ENCODE peak calls at places on chromosomes 4 and X, in ten cellular contexts. S, B, U, J, M, W, X, I, N and T are unnamed samples.

GRCh38 chr4:35539404-35540055 is 704.8 kb downstream of the ARAP2 start:
- DNase-seq in S (no peak), B (no peak), U (no peak), J (no peak), M (no peak), W (no peak), X (no peak), I (no peak), N (no peak), T (no peak)

GRCh38 chrX:54447461-54447860 is 7.3 kb downstream of the TSR2 start:
- DNase-seq in S (no peak), B (no peak), U (no peak), J (no peak), M (no peak), W (no peak), X (no peak), I (no peak), N (no peak), T (no peak)

GRCh38 chrX:70444326-70445196 is at the start of gene DLG3:
- DNase-seq in S (no peak), B (no peak), U (no peak), J (no peak), M (no peak), W (no peak), X (no peak), I (no peak), N (no peak), T (no peak)

GRCh38 chrX:74426615-74427014 is 5.3 kb downstream of the SLC16A2 start:
- DNase-seq in S (no peak), B (no peak), U (no peak), J (no peak), M (no peak), W (no peak), X (no peak), I (no peak), N (no peak), T (no peak)

GRCh38 chr4:1050486-1051213 is 39.2 kb downstream of the FGFRL1 start:
- DNase-seq in S (no peak), B (peak; percentile 7), U (no peak), J (peak; percentile 25), M (no peak), W (no peak), X (peak; percentile 11), I (no peak), N (no peak), T (no peak)

GRCh38 chr4:10639100-10639499 is 45.5 kb downstream of the CLNK start:
- DNase-seq in S (no peak), B (no peak), U (no peak), J (no peak), M (no peak), W (peak; percentile 24), X (no peak), I (no peak), N (no peak), T (no peak)

GRCh38 chr4:26081795-26082498 is 167.9 kb downstream of the SMIM20 start:
- DNase-seq in S (no peak), B (no peak), U (no peak), J (no peak), M (no peak), W (no peak), X (no peak), I (no peak), N (no peak), T (no peak)

GRCh38 chr4:88759039-88759631 is 61.5 kb upstream of the NAP1L5 start:
- DNase-seq in S (no peak), B (no peak), U (no peak), J (no peak), M (no peak), W (peak; percentile 27), X (no peak), I (no peak), N (no peak), T (no peak)

GRCh38 chrX:68721991-68722860 is 74.8 kb downstream of the STARD8 start:
- DNase-seq in S (no peak), B (no peak), U (no peak), J (peak; percentile 17), M (no peak), W (no peak), X (no peak), I (no peak), N (no peak), T (no peak)

GRCh38 chr4:107279729-107280128 is 243.6 kb upstream of the DKK2 start:
- DNase-seq in S (no peak), B (no peak), U (no peak), J (no peak), M (no peak), W (peak; percentile 19), X (no peak), I (no peak), N (no peak), T (no peak)

GRCh38 chr4:152697284-152698011 is 17.7 kb upstream of the TMEM154 start:
- DNase-seq in S (no peak), B (no peak), U (no peak), J (no peak), M (no peak), W (no peak), X (no peak), I (no peak), N (no peak), T (no peak)

GRCh38 chrX:1261285-1261684 is 7.3 kb upstream of the CSF2RA start:
- DNase-seq in S (no peak), B (no peak), U (no peak), J (no peak), M (no peak), W (no peak), X (no peak), I (no peak), N (no peak), T (no peak)

GRCh38 chr4:89898304-89898716 is 3.7 kb downstream of the MMRN1 start:
- DNase-seq in S (no peak), B (no peak), U (no peak), J (peak; percentile 76), M (no peak), W (no peak), X (no peak), I (no peak), N (no peak), T (no peak)

GRCh38 chrX:81120936-81121351 is 80.8 kb downstream of the HMGN5 start:
- DNase-seq in S (peak; percentile 20), B (peak; percentile 16), U (peak; percentile 37), J (peak; percentile 34), M (no peak), W (peak; percentile 27), X (peak; percentile 19), I (no peak), N (peak; percentile 10), T (peak; percentile 11)

GRCh38 chr4:95835672-95836071 is 4.2 kb upstream of the PDHA2 start:
- DNase-seq in S (no peak), B (no peak), U (no peak), J (no peak), M (no peak), W (no peak), X (no peak), I (no peak), N (no peak), T (no peak)

GRCh38 chr4:183012862-183013855 is 85.9 kb upstream of the WWC2 start:
- DNase-seq in S (no peak), B (no peak), U (no peak), J (no peak), M (no peak), W (no peak), X (no peak), I (no peak), N (no peak), T (no peak)
- TF ChIP-seq CTCF in S (no peak), B (no peak), U (no peak), J (no peak), M (no peak), W (no peak), X (no peak), I (no peak), N (no peak), T (no peak)

GRCh38 chrX:99603076-99603814 is 806.8 kb downstream of the PCDH19 start:
- DNase-seq in S (no peak), B (no peak), U (no peak), J (no peak), M (no peak), W (no peak), X (no peak), I (no peak), N (no peak), T (no peak)
- H3K27ac ChIP-seq in S (no peak overlapping the region), B (no peak overlapping the region), U (no peak overlapping the region), J (no peak overlapping the region), M (no peak overlapping the region), W (no peak overlapping the region), X (no peak overlapping the region), I (no peak overlapping the region), N (no peak overlapping the region), T (no peak overlapping the region)

GRCh38 chr4:56238251-56238650 is 149.0 kb downstream of the AASDH start:
- DNase-seq in S (no peak), B (no peak), U (no peak), J (no peak), M (no peak), W (no peak), X (no peak), I (no peak), N (no peak), T (no peak)
- H3K4me3 ChIP-seq in S (no peak overlapping the region), B (no peak overlapping the region), U (no peak overlapping the region), J (no peak overlapping the region), M (no peak overlapping the region), W (no peak overlapping the region), X (no peak overlapping the region), I (no peak overlapping the region), N (no peak overlapping the region), T (no peak overlapping the region)

GRCh38 chrX:119417842-119418241 is 18.7 kb downstream of the SLC25A43 start:
- DNase-seq in S (no peak), B (no peak), U (no peak), J (no peak), M (no peak), W (no peak), X (no peak), I (no peak), N (no peak), T (no peak)
- TF ChIP-seq CTCF in S (no peak), B (peak; percentile 43), U (no peak), J (no peak), M (no peak), W (peak; percentile 45), X (no peak), I (peak; percentile 8), N (no peak), T (no peak)

GRCh38 chr4:168263039-168263438 is 55.5 kb downstream of the DDX60 start:
- DNase-seq in S (no peak), B (no peak), U (no peak), J (no peak), M (no peak), W (no peak), X (no peak), I (no peak), N (no peak), T (no peak)

GRCh38 chr4:168259096-168259495 is 59.5 kb downstream of the DDX60 start:
- DNase-seq in S (no peak), B (no peak), U (no peak), J (no peak), M (no peak), W (no peak), X (no peak), I (no peak), N (no peak), T (no peak)

DNA sequence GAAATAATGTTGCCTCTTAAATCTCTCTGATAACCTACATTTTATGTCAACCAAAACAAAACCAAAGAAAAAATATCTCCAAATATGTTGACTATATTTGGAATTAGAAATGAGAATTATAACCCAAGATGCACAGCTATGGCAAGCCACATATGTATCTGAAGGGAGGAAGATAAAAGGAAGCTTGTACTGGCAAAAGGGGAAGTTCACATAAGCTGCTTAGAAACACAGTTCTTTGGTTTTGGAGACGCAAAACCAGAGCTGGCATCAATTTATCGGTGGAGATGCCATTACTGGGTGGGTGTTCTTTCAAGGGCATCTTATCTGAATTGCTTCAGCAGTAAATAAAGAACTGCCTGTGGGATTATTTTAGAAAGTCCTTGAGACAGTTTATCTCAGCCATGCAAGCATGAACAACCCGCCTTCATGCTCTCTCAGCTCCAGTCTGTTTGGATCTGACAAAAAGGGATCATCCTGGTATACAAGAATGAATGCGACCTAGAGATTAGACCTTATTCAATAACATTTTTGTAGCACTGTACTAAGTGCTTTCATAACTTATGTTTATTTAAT is 60.8 kb downstream of the DDX60 start:
- DNase-seq in S (no peak), B (no peak), U (no peak), J (no peak), M (no peak), W (no peak), X (no peak), I (no peak), N (no peak), T (no peak)
- H3K27ac ChIP-seq in S (no peak overlapping the region), B (peak overlapping the region; percentile 77), U (peak overlapping the region; percentile 28), J (no peak overlapping the region), M (no peak overlapping the region), W (no peak overlapping the region), X (no peak overlapping the region), I (no peak overlapping the region), N (peak overlapping the region; percentile 49), T (no peak overlapping the region)